ENCODE peak calls at places on chromosomes 16 and 17, in five cellular contexts. Y is stomach, E is brain microvascular endothelial cell, O is AG04450, I is SK-N-SH. S is an unnamed sample.

GRCh38 chr16:54210437-54211081 is 76.0 kb downstream of the IRX3 start:
- DNase-seq in E (no peak), Y (no peak), I (peak), O (no peak), S (no peak)

GRCh38 chr16:27408012-27408601 is 6.1 kb downstream of the IL21R start:
- DNase-seq in O (no peak), E (peak), I (no peak), Y (no peak), S (no peak)

GRCh38 chr16:86924537-86924936 is 346.2 kb downstream of the FOXL1 start:
- DNase-seq in O (peak), E (peak), Y (no peak), I (no peak), S (no peak)

GRCh38 chr16:80803341-80804060 is 897 bp downstream of the CDYL2 start:
- DNase-seq in I (peak), O (no peak), E (no peak), Y (peak), S (no peak)

GRCh38 chr17:78616946-78617345 is 39.8 kb upstream of the DNAH17 start:
- DNase-seq in O (no peak), E (no peak), I (no peak), Y (no peak), S (no peak)

GRCh38 chr16:15777533-15778203 is 79.2 kb downstream of the MYH11 start:
- DNase-seq in O (peak), E (peak), Y (no peak), I (peak), S (peak)

GRCh38 chr17:82932146-82933005 is 92.6 kb upstream of the ZNF750 start:
- DNase-seq in E (peak), Y (peak), I (no peak), O (peak), S (no peak)

GRCh38 chr16:87054856-87055255 is 262.3 kb downstream of the C16orf95 start:
- DNase-seq in O (no peak), Y (no peak), E (no peak), I (no peak), S (no peak)

GRCh38 chr17:40318835-40319332 is 9.9 kb downstream of the RARA start:
- DNase-seq in Y (no peak), O (no peak), E (no peak), I (peak), S (no peak)

GRCh38 chr17:78706271-78706915 is 75.7 kb downstream of the CYTH1 start:
- DNase-seq in I (no peak), Y (peak), E (peak), O (no peak), S (peak)

GRCh38 chr16:87829123-87829980 is 40.0 kb downstream of the SLC7A5 start:
- DNase-seq in Y (no peak), E (no peak), O (no peak), I (no peak), S (no peak)

GRCh38 chr17:53950207-53950857 is 127.6 kb downstream of the KIF2B start:
- DNase-seq in O (no peak), Y (no peak), I (no peak), E (no peak), S (no peak)

GRCh38 chr17:78271419-78272160 is 40.2 kb downstream of the TMEM235 start:
- DNase-seq in E (no peak), I (no peak), O (no peak), Y (no peak), S (no peak)

GRCh38 chr17:56658648-56659047 is 65.1 kb downstream of the NOG start:
- DNase-seq in O (no peak), Y (no peak), I (no peak), E (no peak), S (no peak)

GRCh38 chr16:8173111-8173644 is 417.1 kb downstream of the TMEM114 start:
- DNase-seq in E (peak), Y (peak), O (no peak), I (peak), S (peak)

GRCh38 chr17:17120716-17121115 is 78.5 kb downstream of the MPRIP start:
- DNase-seq in O (no peak), E (no peak), I (peak), Y (no peak), S (no peak)

GRCh38 chr17:57874434-57875108 is 24.7 kb upstream of the MRPS23 start:
- DNase-seq in O (peak), I (peak), E (peak), Y (no peak), S (no peak)

GRCh38 chr16:87127061-87127765 is 190.0 kb downstream of the C16orf95 start:
- DNase-seq in I (no peak), E (peak), Y (no peak), O (no peak), S (no peak)

GRCh38 chr16:82183004-82183397 is 13.0 kb upstream of the MPHOSPH6 start:
- DNase-seq in O (no peak), I (no peak), E (no peak), Y (no peak), S (no peak)

GRCh38 chr17:50189396-50190277 is 11.8 kb downstream of the COL1A1 start:
- DNase-seq in I (no peak), O (no peak), E (no peak), Y (no peak), S (no peak)

GRCh38 chr17:15920758-15921239 is 24.1 kb upstream of the ADORA2B start:
- DNase-seq in O (peak), E (peak), I (no peak), Y (no peak), S (no peak)

GRCh38 chr17:48024149-48025039 is 13.2 kb downstream of the COPZ2 start:
- DNase-seq in I (no peak), Y (peak), E (no peak), O (no peak), S (no peak)

GRCh38 chr17:38739305-38739704 is 8.8 kb downstream of the PCGF2 start:
- DNase-seq in O (no peak), E (no peak), I (no peak), Y (no peak), S (no peak)

GRCh38 chr16:77807-78443 is at the start of gene MPG:
- DNase-seq in E (no peak), I (peak), Y (peak), O (no peak), S (no peak)

DNA sequence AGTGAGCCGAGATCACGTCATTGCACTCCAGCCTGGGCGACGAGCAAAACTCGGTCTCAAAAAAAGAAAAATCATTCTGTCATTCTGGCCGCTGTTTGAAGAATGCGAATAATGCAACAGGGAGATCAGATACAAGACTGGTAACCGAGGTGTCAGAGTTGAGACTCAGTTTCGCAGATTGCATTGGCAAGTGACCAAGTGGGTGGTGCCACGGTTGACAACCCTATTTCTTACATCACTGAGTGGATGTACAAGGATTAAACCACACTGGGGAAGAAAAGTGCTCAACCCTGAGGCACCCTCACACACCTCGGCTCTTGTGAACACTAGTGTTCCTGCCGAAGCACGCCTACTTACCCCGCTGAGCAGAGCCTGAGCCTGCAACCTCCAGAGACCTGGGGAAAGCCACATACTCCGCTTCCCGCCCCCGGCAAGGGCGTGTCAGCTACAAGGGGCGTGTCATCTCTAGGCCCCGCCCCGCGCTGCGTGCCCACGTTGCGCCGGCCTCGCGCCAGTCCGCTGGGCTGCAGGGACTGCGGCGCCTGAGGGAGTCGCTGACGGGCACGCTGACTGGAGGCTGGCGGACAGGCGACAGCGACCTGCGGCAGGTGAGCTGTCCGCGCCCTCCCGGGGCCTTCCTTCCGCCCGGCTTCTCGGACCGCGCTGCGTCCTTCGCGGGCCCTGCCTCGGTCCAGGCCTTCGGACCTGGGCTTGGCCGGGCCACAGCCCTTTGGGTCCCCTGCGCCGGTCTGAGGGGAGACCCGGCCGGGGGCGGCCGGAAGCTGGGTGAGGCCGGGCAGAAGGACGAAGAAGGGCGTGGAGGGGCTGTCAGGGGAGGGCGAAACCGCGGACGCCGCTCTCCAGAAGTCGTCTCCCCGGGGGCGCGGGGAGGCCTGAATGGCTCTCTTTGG is at the start of gene HMOX2:
- DNase-seq in E (peak), I (peak), O (no peak), Y (peak), S (peak)
- TF ChIP-seq CTCF in E (peak), I (peak), O (peak), Y (peak), S (peak)

GRCh38 chr17:35878361-35878760 is 1.8 kb downstream of the CCL5 start:
- DNase-seq in I (no peak), O (no peak), Y (no peak), E (no peak), S (no peak)

GRCh38 chr17:35877345-35878029 is 2.7 kb downstream of the CCL5 start:
- DNase-seq in I (no peak), E (no peak), O (no peak), Y (no peak), S (no peak)

GRCh38 chr17:35875439-35876139 is 4.6 kb downstream of the CCL5 start:
- DNase-seq in O (no peak), I (no peak), E (no peak), Y (no peak), S (no peak)

GRCh38 chr17:35879748-35880654 is at the start of gene CCL5:
- DNase-seq in Y (no peak), I (no peak), E (no peak), O (no peak), S (no peak)
- H3K4me3 ChIP-seq in Y (peak), I (no peak), E (no peak), O (no peak), S (no peak)

DNA sequence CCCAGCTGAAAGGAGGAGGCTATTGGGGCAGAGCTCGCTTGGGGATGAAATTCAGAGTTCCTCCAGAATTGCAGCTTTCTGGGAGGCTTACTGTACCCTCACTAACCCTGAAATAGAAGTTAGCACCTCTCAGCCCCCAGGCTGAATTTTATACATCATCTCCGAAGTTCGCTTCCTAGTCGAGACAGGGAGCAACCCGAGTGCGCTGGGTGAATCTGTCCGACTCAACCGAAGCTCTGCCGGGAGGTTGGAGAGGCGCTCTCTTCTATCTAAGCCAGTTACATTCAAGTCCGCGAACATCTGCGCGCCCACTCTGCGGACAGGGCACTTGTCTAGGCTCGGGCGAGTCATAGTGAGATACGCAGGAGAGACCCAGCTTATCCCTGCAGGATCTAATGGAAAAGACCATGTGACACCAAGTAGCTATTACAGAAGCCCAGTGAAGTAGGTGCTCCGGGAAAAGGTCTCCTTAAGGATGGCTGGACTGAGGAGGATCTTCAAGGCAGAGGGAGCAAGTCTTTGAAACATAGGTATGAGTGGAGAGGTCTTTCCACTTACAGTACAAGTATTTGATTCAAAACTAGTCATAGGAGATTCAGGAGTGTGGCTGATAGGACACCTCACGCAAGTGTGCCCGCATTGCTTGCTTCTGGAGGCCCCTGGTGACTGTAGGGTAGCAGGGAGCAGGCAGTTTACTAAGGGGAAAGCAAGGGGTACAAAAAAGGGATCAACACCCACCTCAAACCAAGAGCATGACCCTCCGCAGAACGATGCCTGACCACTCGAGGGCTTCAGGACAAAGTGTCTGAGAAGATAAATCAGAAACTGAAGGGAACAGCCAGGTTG is 667 bp upstream of the HES7 start:
- DNase-seq in E (no peak), O (no peak), I (no peak), Y (no peak), S (no peak)
- TF ChIP-seq CTCF in E (no peak), O (no peak), I (no peak), Y (no peak), S (peak)

GRCh38 chr17:68204736-68205135 is 43.1 kb upstream of the AMZ2 start:
- DNase-seq in Y (no peak), E (no peak), I (no peak), O (no peak), S (no peak)
- H3K4me3 ChIP-seq in Y (peak), E (peak), I (peak), O (peak), S (peak)

GRCh38 chr17:75032896-75033294 is 13.9 kb downstream of the ATP5PD start:
- DNase-seq in I (no peak), Y (no peak), O (no peak), E (peak), S (no peak)

GRCh38 chr17:75036643-75037268 is 10.0 kb downstream of the ATP5PD start:
- DNase-seq in I (no peak), Y (peak), E (no peak), O (no peak), S (no peak)

GRCh38 chr17:75033346-75034235 is 13.2 kb downstream of the ATP5PD start:
- DNase-seq in Y (peak), E (peak), I (peak), O (peak), S (peak)

GRCh38 chr17:75031972-75032895 is 14.5 kb downstream of the ATP5PD start:
- DNase-seq in E (peak), O (no peak), Y (peak), I (peak), S (no peak)

GRCh38 chr17:75034236-75034908 is 12.4 kb downstream of the ATP5PD start:
- DNase-seq in I (peak), Y (peak), O (peak), E (peak), S (peak)
- TF ChIP-seq CTCF in I (peak), Y (no peak), O (no peak), E (peak), S (peak)

GRCh38 chr16:48384305-48384981 is 770 bp downstream of the SIAH1 start:
- DNase-seq in E (peak), I (peak), O (no peak), Y (peak), S (no peak)

GRCh38 chr16:48383877-48384304 is 1.3 kb downstream of the SIAH1 start:
- DNase-seq in O (no peak), Y (no peak), I (no peak), E (no peak), S (peak)

GRCh38 chr16:48384982-48385271 is 286 bp downstream of the SIAH1 start:
- DNase-seq in I (no peak), O (no peak), E (no peak), Y (no peak), S (no peak)

GRCh38 chr16:48382131-48382530 is 3.1 kb downstream of the SIAH1 start:
- DNase-seq in E (no peak), O (no peak), I (no peak), Y (no peak), S (no peak)

GRCh38 chr16:48383204-48383876 is 1.9 kb downstream of the SIAH1 start:
- DNase-seq in I (no peak), E (no peak), Y (no peak), O (no peak), S (no peak)
- H3K4me3 ChIP-seq in I (peak), E (peak), Y (peak), O (peak), S (peak)

DNA sequence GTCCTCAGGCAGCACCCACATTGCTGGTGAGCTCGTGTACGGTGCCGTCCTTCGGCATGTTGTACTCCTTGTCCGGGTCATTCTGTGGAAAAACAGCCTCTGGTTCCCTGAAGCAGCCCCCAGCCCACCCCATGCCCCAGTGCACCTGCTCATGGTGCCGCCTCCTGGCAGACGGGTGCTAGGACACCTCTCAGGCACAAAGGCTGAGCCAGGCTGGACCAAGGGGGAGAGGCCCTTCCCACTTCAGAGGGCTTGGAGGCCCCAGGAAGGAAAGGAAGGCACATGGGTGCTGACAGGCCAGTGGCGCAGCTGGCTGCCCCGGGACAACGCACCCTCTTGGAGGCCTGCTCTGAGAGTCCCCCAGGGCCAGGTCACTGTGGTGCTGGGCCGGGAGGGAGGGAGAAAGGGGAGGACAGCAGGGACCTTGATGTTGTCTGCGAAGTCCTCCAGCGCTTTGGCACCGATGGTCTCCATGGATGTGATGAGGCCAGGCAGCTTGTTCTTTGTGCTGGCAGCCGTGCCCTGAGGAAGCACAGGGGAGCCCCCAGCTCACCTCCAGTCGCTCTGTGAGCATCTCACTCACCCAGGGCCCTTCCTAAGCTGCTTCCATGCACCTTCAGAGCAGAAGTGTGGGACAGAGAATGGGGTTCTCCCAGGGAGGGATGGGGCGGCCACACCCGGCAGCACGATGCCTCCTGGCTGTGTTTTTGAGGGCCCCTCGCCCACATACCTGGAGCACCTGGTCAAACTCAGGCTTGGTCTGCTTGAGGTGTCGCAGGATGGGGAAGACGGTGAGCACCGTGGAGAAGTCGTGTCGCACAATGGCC is 9.3 kb downstream of the ZACN start:
- DNase-seq in O (no peak), E (no peak), I (peak), Y (no peak), S (no peak)
- TF ChIP-seq CTCF in O (peak), E (peak), I (peak), Y (no peak), S (no peak)

S was measured in LNCaP clone FGC.